ENCODE peak calls at places on chromosomes 12 and 14, in four cellular contexts. P, X, K and V are unnamed samples.

GRCh38 chr12:132887513-132888341 is at the start of gene CHFR:
- DNase-seq in P (peak; percentile 97), X (peak; percentile 98), K (peak; percentile 97), V (peak; percentile 97)

GRCh38 chr12:66041651-66042363 is 88.7 kb downstream of the LLPH start:
- DNase-seq in P (no peak), X (no peak), K (no peak), V (no peak)

GRCh38 chr12:57089259-57090245 is 638 bp downstream of the NAB2 start:
- DNase-seq in P (peak; percentile 83), X (peak; percentile 73), K (peak; percentile 57), V (no peak)

GRCh38 chr14:56708704-56709103 is 101.6 kb downstream of the OTX2 start:
- DNase-seq in P (no peak), X (no peak), K (no peak), V (no peak)

GRCh38 chr12:31471823-31472222 is 119.1 kb downstream of the DENND5B start:
- DNase-seq in P (no peak), X (no peak), K (no peak), V (no peak)

GRCh38 chr12:28967426-28967825 is 181.7 kb upstream of the FAR2 start:
- DNase-seq in P (no peak), X (no peak), K (no peak), V (no peak)

GRCh38 chr12:99128246-99128645 is 483.2 kb downstream of the APAF1 start:
- DNase-seq in P (no peak), X (no peak), K (no peak), V (no peak)

GRCh38 chr14:100239200-100239839 is 376 bp downstream of the YY1 start:
- DNase-seq in P (peak; percentile 45), X (peak; percentile 25), K (no peak), V (no peak)

GRCh38 chr14:104069541-104069940 is 16.0 kb upstream of the ASPG start:
- DNase-seq in P (no peak), X (no peak), K (no peak), V (no peak)

GRCh38 chr12:8493084-8493483 is 20.2 kb upstream of the CLEC4D start:
- DNase-seq in P (peak; percentile 82), X (peak; percentile 61), K (peak; percentile 92), V (peak; percentile 76)

GRCh38 chr12:65022960-65023359 is 98.1 kb downstream of the WIF1 start:
- DNase-seq in P (no peak), X (no peak), K (no peak), V (no peak)

GRCh38 chr12:43011383-43011926 is 421.9 kb upstream of the PRICKLE1 start:
- DNase-seq in P (no peak), X (no peak), K (no peak), V (no peak)

GRCh38 chr12:47307680-47308399 is 228.1 kb upstream of the AMIGO2 start:
- DNase-seq in P (peak; percentile 74), X (peak; percentile 71), K (peak; percentile 62), V (peak; percentile 55)

GRCh38 chr14:61611880-61612630 is 83.3 kb upstream of the HIF1A start:
- DNase-seq in P (no peak), X (no peak), K (no peak), V (no peak)

GRCh38 chr12:85803231-85803630 is 33.0 kb downstream of the RASSF9 start:
- DNase-seq in P (no peak), X (no peak), K (no peak), V (no peak)

GRCh38 chr14:63893701-63894458 is 41.1 kb downstream of the SYNE2 start:
- DNase-seq in P (no peak), X (peak; percentile 61), K (no peak), V (no peak)

GRCh38 chr14:38623661-38624060 is 367.8 kb upstream of the CLEC14A start:
- DNase-seq in P (no peak), X (no peak), K (no peak), V (no peak)

GRCh38 chr14:68715032-68715924 is 77.6 kb downstream of the ZFP36L1 start:
- DNase-seq in P (peak; percentile 58), X (no peak), K (no peak), V (peak; percentile 78)

GRCh38 chr12:105343836-105344235 is 13.3 kb downstream of the C12orf75 start:
- DNase-seq in P (no peak), X (no peak), K (no peak), V (no peak)

GRCh38 chr12:85804663-85805062 is 31.5 kb downstream of the RASSF9 start:
- DNase-seq in P (no peak), X (no peak), K (no peak), V (no peak)

GRCh38 chr14:71591929-71592328 is 340.3 kb upstream of the RGS6 start:
- DNase-seq in P (peak; percentile 47), X (no peak), K (peak; percentile 35), V (no peak)

GRCh38 chr14:103618999-103619398 is 10.0 kb upstream of the KLC1 start:
- DNase-seq in P (no peak), X (no peak), K (no peak), V (no peak)

GRCh38 chr14:29805415-29806123 is 122.1 kb downstream of the PRKD1 start:
- DNase-seq in P (peak; percentile 1), X (peak; percentile 79), K (no peak), V (no peak)

GRCh38 chr14:31340297-31341063 is 79.9 kb downstream of the HEATR5A start:
- DNase-seq in P (no peak), X (no peak), K (no peak), V (no peak)

GRCh38 chr14:63508033-63508432 is 35.1 kb downstream of the PPP2R5E start:
- DNase-seq in P (peak; percentile 42), X (no peak), K (no peak), V (no peak)

GRCh38 chr12:108637222-108637621 is 3.5 kb upstream of the SELPLG start:
- DNase-seq in P (no peak), X (no peak), K (peak; percentile 57), V (no peak)

GRCh38 chr12:95323204-95323603 is 105.6 kb downstream of the VEZT start:
- DNase-seq in P (no peak), X (no peak), K (no peak), V (no peak)
- TF ChIP-seq CTCF in P (no peak), X (no peak), K (no peak), V (no peak)

GRCh38 chr12:48999371-49000131 is at the start of gene DDN:
- DNase-seq in P (peak; percentile 82), X (peak; percentile 28), K (peak; percentile 53), V (no peak)
- TF ChIP-seq CTCF in P (no peak), X (no peak), K (no peak), V (no peak)

GRCh38 chr12:5022465-5023061 is 21.1 kb upstream of the KCNA5 start:
- DNase-seq in P (peak; percentile 53), X (peak; percentile 42), K (no peak), V (no peak)
- TF ChIP-seq CTCF in P (peak; percentile 88), X (peak; percentile 67), K (peak; percentile 64), V (peak; percentile 91)

GRCh38 chr14:79274641-79275366 is 936.5 kb downstream of the DIO2 start:
- DNase-seq in P (no peak), X (no peak), K (no peak), V (no peak)
- TF ChIP-seq CTCF in P (no peak), X (no peak), K (no peak), V (no peak)

GRCh38 chr12:20194171-20194570 is 174.2 kb upstream of the PDE3A start:
- DNase-seq in P (no peak), X (no peak), K (no peak), V (no peak)
- TF ChIP-seq CTCF in P (no peak), X (no peak), K (no peak), V (no peak)

GRCh38 chr12:59652098-59652497 is 56.3 kb downstream of the SLC16A7 start:
- DNase-seq in P (no peak), X (no peak), K (no peak), V (no peak)

GRCh38 chr12:59654061-59654460 is 58.2 kb downstream of the SLC16A7 start:
- DNase-seq in P (no peak), X (no peak), K (no peak), V (no peak)

GRCh38 chr12:59649203-59649602 is 53.4 kb downstream of the SLC16A7 start:
- DNase-seq in P (no peak), X (no peak), K (no peak), V (no peak)

GRCh38 chr12:59651230-59651920 is 55.5 kb downstream of the SLC16A7 start:
- DNase-seq in P (no peak), X (no peak), K (no peak), V (no peak)

GRCh38 chr12:59650594-59651229 is 54.9 kb downstream of the SLC16A7 start:
- DNase-seq in P (no peak), X (peak; percentile 48), K (no peak), V (no peak)
- TF ChIP-seq CTCF in P (no peak), X (no peak), K (no peak), V (no peak)

GRCh38 chr12:54680374-54680773 is 32.2 kb upstream of the DCD start:
- DNase-seq in P (peak; percentile 66), X (peak; percentile 28), K (peak; percentile 57), V (no peak)
- TF ChIP-seq CTCF in P (peak; percentile 65), X (peak; percentile 25), K (peak; percentile 86), V (peak; percentile 84)